ENCODE peak calls at places on chromosomes 7 and 10, in seven cellular contexts. M is AG20443, X is non-pigmented ciliary epithelial cell, E is EH, O is NCI-H345, F is nephron progenitor cell, N is occipital lobe. Q is an unnamed sample.

GRCh38 chr7:21996641-21997040 is 50.9 kb upstream of the CDCA7L start:
- DNase-seq in F (no peak), M (no peak), O (no peak), X (peak; percentile 15), E (peak; percentile 38), N (no peak), Q (no peak)

GRCh38 chr10:110363572-110364411 is 59.1 kb upstream of the SMNDC1 start:
- DNase-seq in N (peak; percentile 65), F (no peak), O (no peak), X (no peak), E (no peak), M (no peak), Q (no peak)

GRCh38 chr7:114478384-114478783 is 63.8 kb downstream of the FOXP2 start:
- DNase-seq in E (no peak), M (no peak), X (no peak), N (no peak), O (no peak), F (no peak), Q (no peak)

GRCh38 chr7:14787551-14787950 is 115.0 kb downstream of the DGKB start:
- DNase-seq in E (no peak), F (no peak), N (no peak), M (no peak), O (no peak), X (no peak), Q (no peak)

GRCh38 chr7:55484241-55484640 is 88.1 kb downstream of the VOPP1 start:
- DNase-seq in X (no peak), N (no peak), E (no peak), M (no peak), O (no peak), F (no peak), Q (no peak)

GRCh38 chr10:95664543-95664942 is 8.0 kb upstream of the ALDH18A1 start:
- DNase-seq in M (no peak), F (no peak), E (no peak), N (no peak), O (no peak), X (no peak), Q (no peak)

GRCh38 chr10:6396652-6397051 is 183.4 kb downstream of the PRKCQ start:
- DNase-seq in F (no peak), E (peak; percentile 92), X (no peak), N (no peak), O (no peak), M (peak; percentile 53), Q (no peak)

GRCh38 chr10:36118289-36118688 is 476.2 kb upstream of the FZD8 start:
- DNase-seq in O (no peak), N (no peak), M (no peak), F (no peak), E (no peak), X (no peak), Q (no peak)

GRCh38 chr7:84073476-84073875 is 121.1 kb downstream of the SEMA3A start:
- DNase-seq in X (no peak), N (no peak), O (no peak), F (no peak), E (peak; percentile 32), M (peak; percentile 15), Q (no peak)

GRCh38 chr7:49513939-49514338 is 259.5 kb upstream of the VWC2 start:
- DNase-seq in F (no peak), E (no peak), X (no peak), M (no peak), O (no peak), N (no peak), Q (no peak)

GRCh38 chr10:132862485-132863420 is 76.8 kb upstream of the NKX6-2 start:
- DNase-seq in N (no peak), E (no peak), X (no peak), O (no peak), F (no peak), M (no peak), Q (no peak)

GRCh38 chr10:77069020-77069419 is 568.6 kb downstream of the KCNMA1 start:
- DNase-seq in M (no peak), O (no peak), F (no peak), E (no peak), X (no peak), N (no peak), Q (no peak)

GRCh38 chr10:125514206-125515162 is 168.5 kb downstream of the TEX36 start:
- DNase-seq in N (no peak), X (no peak), E (peak; percentile 46), F (no peak), O (no peak), M (peak; percentile 57), Q (no peak)

GRCh38 chr10:132107947-132108877 is 42.5 kb downstream of the JAKMIP3 start:
- DNase-seq in X (no peak), N (no peak), E (no peak), F (no peak), M (no peak), O (no peak), Q (no peak)

GRCh38 chr7:140607441-140607989 is 33.1 kb downstream of the DENND2A start:
- DNase-seq in F (no peak), O (no peak), X (no peak), N (peak; percentile 70), E (peak; percentile 72), M (peak; percentile 76), Q (peak; percentile 70)

GRCh38 chr7:1225462-1226154 is 7.1 kb upstream of the UNCX start:
- DNase-seq in F (peak; percentile 79), N (no peak), M (peak; percentile 81), X (no peak), O (no peak), E (no peak), Q (no peak)

GRCh38 chr10:91700788-91701444 is 68.0 kb upstream of the PPP1R3C start:
- DNase-seq in F (no peak), X (peak; percentile 36), E (peak; percentile 58), M (peak; percentile 53), N (no peak), O (no peak), Q (no peak)

GRCh38 chr7:48148311-48148710 is 22.9 kb upstream of the ABCA13 start:
- DNase-seq in E (no peak), N (no peak), M (no peak), F (no peak), O (no peak), X (no peak), Q (no peak)

GRCh38 chr7:17041324-17041723 is 159.5 kb upstream of the AGR3 start:
- DNase-seq in M (peak; percentile 51), O (peak; percentile 28), N (no peak), X (peak; percentile 91), E (peak; percentile 95), F (no peak), Q (no peak)

GRCh38 chr10:108112218-108112617 is 947.7 kb upstream of the SORCS1 start:
- DNase-seq in M (peak; percentile 15), E (no peak), X (no peak), N (no peak), O (no peak), F (no peak), Q (no peak)

GRCh38 chr10:69088801-69089501 is 1.0 kb downstream of the SRGN start:
- DNase-seq in X (peak; percentile 66), N (no peak), M (no peak), E (peak; percentile 76), O (no peak), F (no peak), Q (no peak)

GRCh38 chr10:128062331-128062730 is 63.9 kb downstream of the MKI67 start:
- DNase-seq in O (no peak), F (peak; percentile 30), M (no peak), X (no peak), N (no peak), E (no peak), Q (no peak)

GRCh38 chr10:72511414-72511813 is 114.5 kb downstream of the MICU1 start:
- DNase-seq in F (no peak), M (no peak), X (no peak), E (no peak), O (no peak), N (no peak), Q (no peak)

GRCh38 chr10:69843923-69844322 is 42.2 kb downstream of the COL13A1 start:
- DNase-seq in X (no peak), E (peak; percentile 33), M (no peak), N (no peak), O (no peak), F (no peak), Q (no peak)

GRCh38 chr10:100894033-100894432 is 18.7 kb upstream of the SLF2 start:
- DNase-seq in F (no peak), E (no peak), X (no peak), N (no peak), O (peak; percentile 43), M (no peak), Q (no peak)

GRCh38 chr7:157595086-157595855 is 258.5 kb downstream of the DNAJB6 start:
- DNase-seq in N (no peak), E (no peak), M (no peak), F (no peak), X (no peak), O (no peak), Q (no peak)

GRCh38 chr7:102439963-102440795 is 6.8 kb downstream of the ORAI2 start:
- DNase-seq in M (peak; percentile 87), N (no peak), O (no peak), F (no peak), X (peak; percentile 44), E (peak; percentile 91), Q (no peak)

GRCh38 chr10:11183000-11183399 is 165.3 kb downstream of the CELF2 start:
- DNase-seq in N (no peak), F (no peak), E (no peak), O (no peak), X (no peak), M (no peak), Q (no peak)

GRCh38 chr7:155951554-155952158 is 139.4 kb upstream of the SHH start:
- DNase-seq in E (no peak), F (no peak), N (no peak), M (peak; percentile 26), X (peak; percentile 83), O (no peak), Q (no peak)

GRCh38 chr10:56298941-56299340 is 62.1 kb downstream of the ZWINT start:
- DNase-seq in F (no peak), X (no peak), O (no peak), M (no peak), E (no peak), N (no peak), Q (no peak)

GRCh38 chr7:3673524-3673923 is 372.5 kb downstream of the SDK1 start:
- DNase-seq in M (no peak), X (no peak), O (no peak), N (no peak), F (peak; percentile 42), E (no peak), Q (peak; percentile 5)

GRCh38 chr7:118094044-118094443 is 89.9 kb upstream of the LSM8 start:
- DNase-seq in E (no peak), N (no peak), F (no peak), X (no peak), O (no peak), M (no peak), Q (no peak)

GRCh38 chr10:103710490-103710889 is 144.9 kb downstream of the SH3PXD2A start:
- DNase-seq in M (no peak), N (no peak), F (no peak), E (no peak), O (no peak), X (no peak), Q (no peak)

GRCh38 chr7:32150039-32150438 is 79.8 kb upstream of the PDE1C start:
- DNase-seq in X (no peak), E (no peak), F (no peak), O (no peak), M (no peak), N (no peak), Q (no peak)

GRCh38 chr7:93461350-93461749 is 113.2 kb downstream of the CALCR start:
- DNase-seq in F (no peak), O (peak; percentile 6), X (no peak), N (no peak), M (no peak), E (no peak), Q (no peak)

GRCh38 chr7:2540641-2541051 is 14.7 kb downstream of the BRAT1 start:
- DNase-seq in X (no peak), M (no peak), N (no peak), E (no peak), F (no peak), O (no peak), Q (no peak)

GRCh38 chr10:3270597-3270996 is 98.0 kb upstream of the PITRM1 start:
- DNase-seq in O (no peak), F (no peak), M (no peak), E (peak; percentile 18), N (no peak), X (no peak), Q (no peak)